ENCODE peak calls at places on chromosomes 13 and 19, in five cellular contexts. One of them, this sample, is unnamed.

GRCh38 chr19:31445406-31445805 is 96.2 kb upstream of the TSHZ3 start:
- ATAC-seq in A549: no peak
- ATAC-seq in HepG2: no peak
- ATAC-seq in K562: no peak
- ATAC-seq in HCT116: no peak
- ATAC-seq in this sample: no peak

GRCh38 chr13:42393573-42394360 is 121.8 kb downstream of the AKAP11 start:
- ATAC-seq in A549: no peak
- ATAC-seq in HCT116: no peak
- ATAC-seq in HepG2: no peak
- ATAC-seq in K562: no peak
- ATAC-seq in this sample: no peak

GRCh38 chr13:101785858-101786257 is 333.4 kb downstream of the ITGBL1 start:
- ATAC-seq in K562: no peak
- ATAC-seq in HepG2: peak
- ATAC-seq in HCT116: peak
- ATAC-seq in A549: peak
- ATAC-seq in this sample: no peak

GRCh38 chr13:77516342-77516789 is 19.1 kb upstream of the SCEL start:
- ATAC-seq in HCT116: no peak
- ATAC-seq in A549: peak
- ATAC-seq in K562: no peak
- ATAC-seq in HepG2: no peak
- ATAC-seq in this sample: no peak

GRCh38 chr19:47309608-47310007 is at the start of gene C5AR1:
- ATAC-seq in A549: peak
- ATAC-seq in K562: peak
- ATAC-seq in HepG2: peak
- ATAC-seq in HCT116: no peak
- ATAC-seq in this sample: peak

GRCh38 chr19:14409157-14410053 is 9.7 kb downstream of the DDX39A start:
- ATAC-seq in K562: no peak
- ATAC-seq in HepG2: no peak
- ATAC-seq in A549: no peak
- ATAC-seq in HCT116: no peak
- ATAC-seq in this sample: no peak

GRCh38 chr13:94481966-94482365 is 2.5 kb upstream of the DCT start:
- ATAC-seq in K562: no peak
- ATAC-seq in HCT116: no peak
- ATAC-seq in A549: peak
- ATAC-seq in HepG2: peak
- ATAC-seq in this sample: no peak

GRCh38 chr13:113029487-113030258 is 60.7 kb downstream of the MCF2L start:
- ATAC-seq in HepG2: peak
- ATAC-seq in K562: peak
- ATAC-seq in HCT116: peak
- ATAC-seq in A549: peak
- ATAC-seq in this sample: no peak

GRCh38 chr19:7254590-7254989 is 39.6 kb downstream of the INSR start:
- ATAC-seq in HCT116: no peak
- ATAC-seq in A549: no peak
- ATAC-seq in K562: no peak
- ATAC-seq in HepG2: no peak
- ATAC-seq in this sample: no peak

GRCh38 chr13:32225494-32225931 is 89.7 kb downstream of the ZAR1L start:
- ATAC-seq in A549: no peak
- ATAC-seq in HCT116: no peak
- ATAC-seq in K562: no peak
- ATAC-seq in HepG2: no peak
- ATAC-seq in this sample: peak

GRCh38 chr19:2345794-2346663 is 14.0 kb upstream of the TMPRSS9 start:
- ATAC-seq in HepG2: peak
- ATAC-seq in K562: peak
- ATAC-seq in A549: peak
- ATAC-seq in HCT116: peak
- ATAC-seq in this sample: no peak

GRCh38 chr13:36666482-36667264 is 7.1 kb upstream of the SERTM1 start:
- ATAC-seq in HCT116: no peak
- ATAC-seq in A549: no peak
- ATAC-seq in K562: no peak
- ATAC-seq in HepG2: no peak
- ATAC-seq in this sample: no peak

GRCh38 chr13:39942177-39942900 is 286.9 kb downstream of the COG6 start:
- ATAC-seq in K562: peak
- ATAC-seq in A549: peak
- ATAC-seq in HCT116: peak
- ATAC-seq in HepG2: peak
- ATAC-seq in this sample: no peak

GRCh38 chr13:113860579-113861432 is 3.1 kb downstream of the GAS6 start:
- ATAC-seq in K562: peak
- ATAC-seq in HCT116: no peak
- ATAC-seq in A549: no peak
- ATAC-seq in HepG2: peak
- ATAC-seq in this sample: no peak

GRCh38 chr19:56625708-56626107 is 17.3 kb upstream of the SMIM17 start:
- ATAC-seq in HCT116: no peak
- ATAC-seq in HepG2: no peak
- ATAC-seq in A549: no peak
- ATAC-seq in K562: no peak
- ATAC-seq in this sample: no peak

GRCh38 chr19:55096061-55096701 is 20.5 kb downstream of the EPS8L1 start:
- ATAC-seq in HepG2: no peak
- ATAC-seq in HCT116: no peak
- ATAC-seq in A549: peak
- ATAC-seq in K562: peak
- ATAC-seq in this sample: no peak

GRCh38 chr13:24168980-24169379 is 8.5 kb downstream of the SPATA13 start:
- ATAC-seq in HepG2: no peak
- ATAC-seq in A549: no peak
- ATAC-seq in K562: no peak
- ATAC-seq in HCT116: no peak
- ATAC-seq in this sample: no peak

GRCh38 chr19:56619131-56619530 is 23.8 kb upstream of the SMIM17 start:
- ATAC-seq in A549: no peak
- ATAC-seq in HCT116: no peak
- ATAC-seq in K562: no peak
- ATAC-seq in HepG2: no peak
- ATAC-seq in this sample: no peak

GRCh38 chr19:46294475-46294874 is 2.4 kb upstream of the HIF3A start:
- ATAC-seq in A549: no peak
- ATAC-seq in HCT116: no peak
- ATAC-seq in K562: no peak
- ATAC-seq in HepG2: no peak
- ATAC-seq in this sample: no peak

GRCh38 chr19:1986357-1987162 is 29.0 kb downstream of the BTBD2 start:
- ATAC-seq in K562: peak
- ATAC-seq in A549: peak
- ATAC-seq in HepG2: peak
- ATAC-seq in HCT116: peak
- ATAC-seq in this sample: no peak

GRCh38 chr19:36256853-36257511 is 42.1 kb downstream of the ZNF146 start:
- ATAC-seq in K562: no peak
- ATAC-seq in HepG2: no peak
- ATAC-seq in A549: no peak
- ATAC-seq in HCT116: no peak
- ATAC-seq in this sample: no peak

GRCh38 chr13:60627071-60627686 is 230.2 kb downstream of the TDRD3 start:
- ATAC-seq in HepG2: peak
- ATAC-seq in A549: peak
- ATAC-seq in HCT116: peak
- ATAC-seq in K562: peak
- ATAC-seq in this sample: no peak

GRCh38 chr13:31372454-31372853 is 172.7 kb downstream of the B3GLCT start:
- ATAC-seq in K562: peak
- ATAC-seq in HepG2: no peak
- ATAC-seq in HCT116: no peak
- ATAC-seq in A549: no peak
- ATAC-seq in this sample: no peak

GRCh38 chr19:10699650-10700335 is 1.4 kb upstream of the QTRT1 start:
- ATAC-seq in HCT116: no peak
- ATAC-seq in A549: no peak
- ATAC-seq in K562: peak
- ATAC-seq in HepG2: no peak
- ATAC-seq in this sample: no peak

GRCh38 chr19:29302002-29302928 is 89.3 kb upstream of the UQCRFS1 start:
- ATAC-seq in HCT116: no peak
- ATAC-seq in A549: no peak
- ATAC-seq in K562: no peak
- ATAC-seq in HepG2: no peak
- ATAC-seq in this sample: no peak

GRCh38 chr13:75417006-75417384 is 65.0 kb downstream of the TBC1D4 start:
- ATAC-seq in A549: peak
- ATAC-seq in K562: no peak
- ATAC-seq in HepG2: no peak
- ATAC-seq in HCT116: peak
- ATAC-seq in this sample: no peak

GRCh38 chr19:7748756-7749155 is 1.4 kb upstream of the CD209 start:
- ATAC-seq in HepG2: peak
- ATAC-seq in K562: peak
- ATAC-seq in A549: peak
- ATAC-seq in HCT116: peak
- ATAC-seq in this sample: no peak

GRCh38 chr13:93539914-93540313 is 313.3 kb downstream of the GPC6 start:
- ATAC-seq in HepG2: peak
- ATAC-seq in HCT116: no peak
- ATAC-seq in A549: no peak
- ATAC-seq in K562: no peak
- ATAC-seq in this sample: no peak

GRCh38 chr19:47028372-47028672 is 8.7 kb downstream of the NPAS1 start:
- ATAC-seq in A549: no peak
- ATAC-seq in HepG2: no peak
- ATAC-seq in HCT116: no peak
- ATAC-seq in K562: peak
- ATAC-seq in this sample: no peak

GRCh38 chr19:52028780-52029123 is 573 bp upstream of the ZNF614 start:
- ATAC-seq in HepG2: peak
- ATAC-seq in HCT116: peak
- ATAC-seq in A549: peak
- ATAC-seq in K562: peak
- ATAC-seq in this sample: peak

GRCh38 chr13:33158830-33159229 is 126.7 kb downstream of the STARD13 start:
- ATAC-seq in K562: no peak
- ATAC-seq in HCT116: no peak
- ATAC-seq in HepG2: no peak
- ATAC-seq in A549: no peak
- ATAC-seq in this sample: no peak

GRCh38 chr19:1237027-1237659 is 662 bp downstream of the CBARP start:
- ATAC-seq in K562: no peak
- ATAC-seq in HepG2: no peak
- ATAC-seq in HCT116: peak
- ATAC-seq in A549: no peak
- ATAC-seq in this sample: no peak

GRCh38 chr19:898663-899062 is 5.4 kb downstream of the RNU6-9 start:
- ATAC-seq in K562: no peak
- ATAC-seq in HepG2: no peak
- ATAC-seq in A549: no peak
- ATAC-seq in HCT116: no peak
- ATAC-seq in this sample: no peak

GRCh38 chr19:10617409-10618121 is 7.8 kb upstream of the SLC44A2 start:
- ATAC-seq in A549: no peak
- ATAC-seq in HepG2: no peak
- ATAC-seq in K562: peak
- ATAC-seq in HCT116: peak
- ATAC-seq in this sample: no peak

GRCh38 chr19:18610556-18611326 is 1.9 kb upstream of the TMEM59L start:
- ATAC-seq in HepG2: peak
- ATAC-seq in A549: no peak
- ATAC-seq in K562: no peak
- ATAC-seq in HCT116: no peak
- ATAC-seq in this sample: no peak

GRCh38 chr13:44575741-44576395 is at the start of gene TSC22D1:
- ATAC-seq in K562: no peak
- ATAC-seq in HCT116: no peak
- ATAC-seq in HepG2: no peak
- ATAC-seq in A549: peak
- ATAC-seq in this sample: no peak
- TF ChIP-seq CTCF in K562: no peak
- TF ChIP-seq CTCF in HCT116: no peak
- TF ChIP-seq CTCF in HepG2: no peak
- TF ChIP-seq CTCF in A549: no peak
- TF ChIP-seq CTCF in this sample: no peak

GRCh38 chr13:96994030-96994848 is at the start of gene OXGR1:
- ATAC-seq in HCT116: no peak
- ATAC-seq in A549: peak
- ATAC-seq in K562: peak
- ATAC-seq in HepG2: no peak
- ATAC-seq in this sample: peak
- H3K4me3 ChIP-seq in HCT116: no peak
- H3K4me3 ChIP-seq in A549: peak
- H3K4me3 ChIP-seq in K562: peak
- H3K4me3 ChIP-seq in HepG2: no peak
- H3K4me3 ChIP-seq in this sample: peak

GRCh38 chr19:39982883-39983282 is 11.9 kb downstream of the PSMC4 start:
- ATAC-seq in HCT116: no peak
- ATAC-seq in A549: no peak
- ATAC-seq in K562: no peak
- ATAC-seq in HepG2: no peak
- ATAC-seq in this sample: no peak
- TF ChIP-seq POLR2A in HCT116: no peak
- TF ChIP-seq POLR2A in A549: no peak
- TF ChIP-seq POLR2A in K562: no peak
- TF ChIP-seq POLR2A in HepG2: no peak
- TF ChIP-seq POLR2A in this sample: no peak

GRCh38 chr13:79935121-79935520 is 405.8 kb downstream of the SPRY2 start:
- ATAC-seq in HepG2: no peak
- ATAC-seq in A549: no peak
- ATAC-seq in HCT116: no peak
- ATAC-seq in K562: no peak
- ATAC-seq in this sample: no peak

GRCh38 chr13:79936368-79937136 is 404.4 kb downstream of the SPRY2 start:
- ATAC-seq in A549: peak
- ATAC-seq in K562: no peak
- ATAC-seq in HepG2: no peak
- ATAC-seq in HCT116: no peak
- ATAC-seq in this sample: peak

GRCh38 chr13:79937311-79938243 is 403.3 kb downstream of the SPRY2 start:
- ATAC-seq in HepG2: no peak
- ATAC-seq in A549: no peak
- ATAC-seq in HCT116: no peak
- ATAC-seq in K562: no peak
- ATAC-seq in this sample: no peak

GRCh38 chr13:79932556-79932955 is 408.4 kb downstream of the SPRY2 start:
- ATAC-seq in HepG2: no peak
- ATAC-seq in A549: no peak
- ATAC-seq in K562: no peak
- ATAC-seq in HCT116: no peak
- ATAC-seq in this sample: no peak

DNA sequence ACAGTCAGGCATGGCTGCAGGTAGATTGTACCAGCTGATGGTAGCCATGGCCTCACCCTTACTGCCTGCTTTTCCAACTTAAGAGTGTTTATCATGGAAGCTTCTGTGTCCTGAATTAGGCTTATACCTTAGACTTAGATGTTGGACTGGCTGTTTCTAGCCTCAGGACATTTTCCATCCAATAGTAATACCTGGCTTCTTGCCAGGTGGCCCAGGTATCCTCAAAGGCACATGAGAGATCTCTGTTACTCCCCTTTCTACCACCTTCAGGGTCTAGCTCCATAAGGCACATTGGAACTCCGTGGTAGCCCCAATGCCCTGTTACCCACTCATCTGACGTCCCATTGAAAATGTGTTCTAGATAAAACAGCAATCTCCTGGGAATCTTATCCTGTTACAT is 407.5 kb downstream of the SPRY2 start:
- ATAC-seq in HepG2: no peak
- ATAC-seq in HCT116: no peak
- ATAC-seq in K562: no peak
- ATAC-seq in A549: no peak
- ATAC-seq in this sample: no peak
- TF ChIP-seq CTCF in HepG2: no peak
- TF ChIP-seq CTCF in HCT116: no peak
- TF ChIP-seq CTCF in K562: no peak
- TF ChIP-seq CTCF in A549: no peak
- TF ChIP-seq CTCF in this sample: no peak

This sample was measured in gastroesophageal sphincter.